ENCODE peak calls at places on chromosome 13, in seven cellular contexts. Z is H1, H is IMR-90, Q is mesendoderm, K is trophoblast cell, P is H9, E is neuronal stem cell. R is an unnamed sample.
A peak's percentile ranks its signal among the peaks of the same experiment; 100 is the strongest.

GRCh38 chr13:110812869-110813645 is 99.6 kb downstream of the ING1 start:
- DNase-seq in K (no peak), Z (peak; percentile 41), P (no peak), E (no peak), H (no peak), Q (no peak), R (no peak)

GRCh38 chr13:41622545-41623429 is 165.4 kb downstream of the RGCC start:
- DNase-seq in Q (no peak), E (no peak), H (peak; percentile 59), K (no peak), P (no peak), Z (no peak), R (peak; percentile 51)

GRCh38 chr13:49645451-49645850 is 17.1 kb downstream of the ARL11 start:
- DNase-seq in P (no peak), K (no peak), E (no peak), Q (no peak), H (no peak), Z (no peak), R (no peak)

GRCh38 chr13:27958928-27959539 is 10.1 kb downstream of the CDX2 start:
- DNase-seq in H (no peak), E (no peak), K (no peak), Q (no peak), P (no peak), Z (no peak), R (no peak)

GRCh38 chr13:111049791-111050538 is 65.1 kb upstream of the ARHGEF7 start:
- DNase-seq in H (no peak), Z (peak; percentile 60), K (no peak), P (no peak), Q (no peak), E (no peak), R (peak; percentile 43)

GRCh38 chr13:51240178-51240577 is 18.0 kb downstream of the FAM124A start:
- DNase-seq in H (no peak), E (no peak), K (no peak), Q (no peak), Z (peak; percentile 4), P (no peak), R (no peak)

GRCh38 chr13:27808866-27809546 is 16.7 kb downstream of the GSX1 start:
- DNase-seq in E (no peak), H (no peak), Q (no peak), K (no peak), Z (no peak), P (no peak), R (no peak)

GRCh38 chr13:48126944-48127814 is 32.3 kb upstream of the MED4 start:
- DNase-seq in H (peak; percentile 60), Z (no peak), Q (peak; percentile 93), E (peak; percentile 54), K (peak; percentile 82), P (peak; percentile 51), R (peak; percentile 72)

GRCh38 chr13:110301083-110301482 is 5.9 kb downstream of the COL4A1 start:
- DNase-seq in Z (no peak), E (no peak), Q (no peak), K (no peak), H (no peak), P (no peak), R (no peak)

GRCh38 chr13:67184247-67184646 is 45.9 kb downstream of the PCDH9 start:
- DNase-seq in Z (no peak), E (no peak), K (peak; percentile 21), H (no peak), Q (no peak), P (no peak), R (no peak)

GRCh38 chr13:79631260-79631659 is 150.3 kb downstream of the NDFIP2 start:
- DNase-seq in K (peak; percentile 60), E (no peak), Q (peak; percentile 44), P (no peak), Z (no peak), H (peak; percentile 49), R (peak; percentile 72)

GRCh38 chr13:88000239-88000638 is 329.1 kb downstream of the SLITRK5 start:
- DNase-seq in P (no peak), H (peak; percentile 1), E (no peak), Q (peak; percentile 42), K (no peak), Z (no peak), R (peak; percentile 55)

GRCh38 chr13:49997935-49998334 is 1.1 kb downstream of the TRIM13 start:
- DNase-seq in H (no peak), Z (no peak), Q (peak; percentile 25), P (no peak), E (no peak), K (no peak), R (no peak)

GRCh38 chr13:111031531-111031961 is 83.6 kb upstream of the ARHGEF7 start:
- DNase-seq in H (peak; percentile 58), Q (no peak), E (no peak), Z (peak; percentile 30), P (no peak), K (peak; percentile 76), R (peak; percentile 77)

GRCh38 chr13:52455677-52456041 is 381 bp downstream of the CKAP2 start:
- DNase-seq in K (peak; percentile 80), P (peak; percentile 86), Q (peak; percentile 89), H (peak; percentile 43), Z (peak; percentile 94), E (peak; percentile 76), R (peak; percentile 83)

GRCh38 chr13:33927315-33927714 is 109.4 kb downstream of the RFC3 start:
- DNase-seq in E (no peak), Z (no peak), H (peak; percentile 64), Q (no peak), P (no peak), K (peak; percentile 12), R (peak; percentile 78)

GRCh38 chr13:63948045-63948444 is 2532.4 kb upstream of the PCDH20 start:
- DNase-seq in H (peak; percentile 41), K (no peak), Z (no peak), P (no peak), Q (no peak), E (no peak), R (no peak)

GRCh38 chr13:107586216-107586615 is 629.1 kb downstream of the LIG4 start:
- DNase-seq in P (no peak), Z (no peak), H (peak; percentile 89), Q (no peak), E (no peak), K (no peak), R (peak; percentile 72)

GRCh38 chr13:76307157-76307556 is 579.0 kb downstream of the KCTD12 start:
- DNase-seq in Q (peak; percentile 50), E (no peak), K (peak; percentile 81), H (peak; percentile 79), Z (no peak), P (no peak), R (peak; percentile 59)

DNA sequence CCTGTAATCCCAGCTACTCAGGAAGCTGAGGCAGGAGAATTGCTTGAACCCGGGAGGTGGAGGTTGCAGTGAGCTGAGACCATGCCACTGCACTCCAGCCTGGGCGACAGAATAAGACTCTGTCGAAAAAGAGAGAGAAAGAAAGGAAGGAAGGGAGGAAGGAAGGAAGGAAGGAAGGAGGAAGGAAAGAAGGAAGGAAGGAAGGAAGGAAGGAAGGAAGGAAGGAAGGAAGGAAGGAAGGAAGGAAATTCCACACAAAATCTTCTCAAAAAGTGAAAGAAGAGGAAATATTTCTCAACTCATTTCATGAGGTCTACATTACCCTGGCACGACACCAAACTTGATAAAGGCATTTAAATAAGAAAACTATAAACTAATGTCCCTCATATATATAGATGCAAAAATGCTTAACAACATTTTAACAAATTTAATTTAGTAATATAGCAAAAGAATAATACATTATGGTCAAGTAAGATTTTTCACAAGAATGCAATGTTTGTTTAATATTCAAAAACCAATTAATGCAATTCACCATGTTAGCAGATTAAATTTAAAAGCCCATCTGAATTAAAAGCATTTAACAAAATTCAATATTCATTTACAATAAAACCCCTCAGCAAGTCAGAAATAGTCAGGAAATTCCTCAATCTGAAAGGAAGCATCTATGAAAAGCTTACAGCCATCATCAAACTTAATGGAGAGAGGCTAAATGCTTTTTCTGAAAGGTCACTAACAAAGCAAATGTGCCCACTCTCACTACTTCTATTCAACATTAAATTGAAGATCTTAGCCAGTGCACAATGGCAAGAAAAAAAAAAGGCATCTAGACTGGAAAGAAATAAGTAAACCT is 12.0 kb upstream of the CPB2 start:
- DNase-seq in P (no peak), H (no peak), Q (no peak), E (no peak), K (no peak), Z (no peak), R (no peak)
- H3K79me1 ChIP-seq in P (no peaks in the 10 kb centered on the region), H (no peaks in the 10 kb centered on the region), Q (no peaks in the 10 kb centered on the region), E (no peaks in the 10 kb centered on the region), K (no peaks in the 10 kb centered on the region), Z (no peaks in the 10 kb centered on the region), R (no peaks in the 10 kb centered on the region)

GRCh38 chr13:19590423-19590822 is 29.1 kb upstream of the TPTE2 start:
- DNase-seq in K (no peak), P (no peak), Q (no peak), H (no peak), E (no peak), Z (no peak), R (no peak)
- H3K23ac ChIP-seq in K (no peak overlapping the region), P (no peak overlapping the region), Q (no peak overlapping the region), H (no peak overlapping the region), E (no peak overlapping the region), Z (no peak overlapping the region), R (no peak overlapping the region)

GRCh38 chr13:83485101-83485500 is 397.2 kb downstream of the SLITRK1 start:
- DNase-seq in E (no peak), Z (no peak), Q (no peak), P (no peak), H (no peak), K (no peak), R (no peak)
- H3K79me1 ChIP-seq in E (no peaks in the 10 kb centered on the region), Z (no peaks in the 10 kb centered on the region), Q (no peaks in the 10 kb centered on the region), P (no peaks in the 10 kb centered on the region), H (no peaks in the 10 kb centered on the region), K (no peaks in the 10 kb centered on the region), R (no peaks in the 10 kb centered on the region)

GRCh38 chr13:112117258-112117954 is 50.5 kb downstream of the SOX1 start:
- DNase-seq in H (no peak), E (no peak), K (no peak), P (no peak), Q (no peak), Z (no peak), R (no peak)
- H3K23ac ChIP-seq in H (no peak overlapping the region), E (peak overlapping the region; percentile 20), K (no peak overlapping the region), P (no peak overlapping the region), Q (no peak overlapping the region), Z (no peak overlapping the region), R (no peak overlapping the region)

GRCh38 chr13:30622551-30622950 is 4.8 kb downstream of the USPL1 start:
- DNase-seq in H (no peak), P (no peak), K (no peak), Z (no peak), E (no peak), Q (no peak), R (no peak)
- H3K79me1 ChIP-seq in H (peaks cover 26% of the 10 kb centered on the region), P (peaks cover 7% of the 10 kb centered on the region), K (no peaks in the 10 kb centered on the region), Z (peaks cover 2% of the 10 kb centered on the region), E (peaks cover 2% of the 10 kb centered on the region), Q (peaks cover 16% of the 10 kb centered on the region), R (peaks cover 9% of the 10 kb centered on the region)